ENCODE peak calls at places on chromosomes 4 and X, in nine cellular contexts. H is mesendoderm; P is amniotic stem cell; Y is heart right ventricle; C is GM12892; X is germinal center; A is stimulated activated naive CD8-positive, alpha-beta T cell treated with anti-CD3 and anti-CD28 coated beads, Interleukin-15, Interleukin-2, amounts not matched to agents 100 U/mL and 50 U/mL, for 24 hours; W is retina; F is GM04503. E is an unnamed sample.

GRCh38 chrX:123081766-123082165 is 102.3 kb upstream of the GRIA3 start:
- DNase-seq in W (no peak), C (no peak), P (no peak), Y (no peak), F (no peak), H (no peak), X (no peak), A (no peak), E (no peak)

GRCh38 chr4:31613946-31614623 is 893.9 kb downstream of the PCDH7 start:
- DNase-seq in A (no peak), H (peak), W (no peak), P (no peak), F (no peak), X (no peak), C (no peak), Y (no peak), E (no peak)

GRCh38 chr4:38563703-38564490 is 100.1 kb upstream of the KLF3 start:
- DNase-seq in H (no peak), C (no peak), P (no peak), A (no peak), Y (no peak), W (peak), X (no peak), F (no peak), E (no peak)

GRCh38 chrX:130482871-130483270 is 81.1 kb downstream of the RBMX2 start:
- DNase-seq in W (no peak), X (no peak), C (no peak), A (no peak), P (no peak), F (no peak), H (peak), Y (no peak), E (no peak)

GRCh38 chr4:3793545-3793944 is 27.4 kb downstream of the ADRA2C start:
- DNase-seq in H (no peak), C (no peak), X (no peak), F (no peak), W (no peak), Y (no peak), P (no peak), A (no peak), E (no peak)

GRCh38 chrX:17542123-17542522 is 167.1 kb downstream of the NHS start:
- DNase-seq in W (no peak), C (no peak), H (no peak), A (no peak), X (no peak), F (no peak), P (no peak), Y (peak), E (no peak)

GRCh38 chrX:139842326-139843175 is 90.3 kb downstream of the ATP11C start:
- DNase-seq in W (no peak), C (no peak), X (no peak), Y (no peak), H (no peak), P (no peak), A (no peak), F (no peak), E (no peak)

GRCh38 chr4:151484396-151485102 is 75.6 kb downstream of the FHIP1A start:
- DNase-seq in Y (no peak), X (no peak), F (peak), C (no peak), P (peak), H (peak), W (no peak), A (no peak), E (no peak)

GRCh38 chr4:66014146-66014765 is 344.0 kb upstream of the EPHA5 start:
- DNase-seq in X (no peak), H (peak), Y (no peak), C (no peak), A (no peak), F (no peak), W (no peak), P (no peak), E (no peak)

GRCh38 chr4:168621806-168622589 is 125.1 kb downstream of the PALLD start:
- DNase-seq in X (no peak), H (no peak), A (no peak), P (peak), Y (no peak), W (no peak), C (no peak), F (peak), E (no peak)

GRCh38 chrX:88613338-88613737 is 133.7 kb upstream of the CPXCR1 start:
- DNase-seq in P (no peak), H (peak), W (peak), C (no peak), A (no peak), X (no peak), F (no peak), Y (no peak), E (no peak)

GRCh38 chr4:122364700-122365404 is 14.0 kb upstream of the ADAD1 start:
- DNase-seq in P (no peak), F (no peak), H (peak), A (no peak), W (no peak), C (no peak), Y (no peak), X (no peak), E (no peak)

GRCh38 chrX:142359359-142359758 is 154.3 kb upstream of the MAGEC2 start:
- DNase-seq in C (no peak), P (no peak), X (no peak), W (no peak), H (no peak), Y (no peak), F (no peak), A (no peak), E (no peak)

GRCh38 chr4:118921736-118922135 is 33.1 kb downstream of the SYNPO2 start:
- DNase-seq in F (no peak), Y (no peak), X (no peak), C (no peak), W (no peak), P (no peak), H (no peak), A (no peak), E (no peak)

GRCh38 chrX:118534716-118535493 is 39.3 kb downstream of the DOCK11 start:
- DNase-seq in C (no peak), A (no peak), X (no peak), H (peak), P (no peak), F (no peak), Y (no peak), W (no peak), E (no peak)

GRCh38 chr4:138911903-138912713 is 103.5 kb upstream of the NOCT start:
- DNase-seq in F (no peak), P (no peak), A (no peak), C (no peak), H (no peak), X (no peak), Y (no peak), W (peak), E (no peak)

GRCh38 chr4:2535386-2536192 is 858 bp upstream of the FAM193A start:
- DNase-seq in W (peak), P (no peak), H (peak), Y (peak), C (peak), F (no peak), X (peak), A (peak), E (peak)

GRCh38 chrX:46758956-46759644 is at the start of gene SLC9A7:
- DNase-seq in Y (peak), C (peak), W (peak), F (no peak), X (peak), A (peak), P (peak), H (peak), E (peak)

GRCh38 chrX:71533850-71534515 is 1.1 kb downstream of the OGT start:
- DNase-seq in C (no peak), P (no peak), X (peak), W (peak), A (peak), Y (peak), F (no peak), H (peak), E (peak)

GRCh38 chrX:48711929-48712505 is 15.5 kb downstream of the SUV39H1 start:
- DNase-seq in H (no peak), X (no peak), Y (no peak), W (no peak), A (no peak), P (no peak), F (no peak), C (no peak), E (no peak)

GRCh38 chr4:21790437-21791029 is 158.0 kb downstream of the KCNIP4 start:
- DNase-seq in H (peak), F (no peak), X (no peak), Y (no peak), P (peak), C (no peak), W (peak), A (no peak), E (peak)

GRCh38 chr4:122591196-122591595 is 29.7 kb downstream of the IL21 start:
- DNase-seq in X (no peak), A (no peak), C (no peak), Y (no peak), F (no peak), P (no peak), H (no peak), W (no peak), E (no peak)

GRCh38 chrX:22970861-22971260 is 28.9 kb upstream of the DDX53 start:
- DNase-seq in P (no peak), C (no peak), H (no peak), Y (no peak), X (no peak), W (no peak), A (no peak), F (no peak), E (no peak)

GRCh38 chr4:89722517-89722916 is 114.4 kb downstream of the SNCA start:
- DNase-seq in A (no peak), H (no peak), Y (no peak), P (no peak), X (no peak), C (no peak), W (no peak), F (no peak), E (no peak)

GRCh38 chrX:149630681-149631292 is 805 bp downstream of the TMEM185A start:
- DNase-seq in F (peak), P (peak), A (peak), Y (peak), H (no peak), C (no peak), X (peak), W (peak), E (peak)

GRCh38 chr4:186078977-186079697 is 10.2 kb downstream of the TLR3 start:
- DNase-seq in A (no peak), P (no peak), W (peak), F (no peak), H (peak), X (no peak), Y (no peak), C (no peak), E (no peak)

GRCh38 chr4:147853706-147854105 is 121.8 kb downstream of the ARHGAP10 start:
- DNase-seq in P (no peak), H (no peak), W (no peak), Y (no peak), F (peak), C (no peak), A (no peak), X (no peak), E (no peak)

GRCh38 chr4:5232549-5232948 is 181.3 kb downstream of the STK32B start:
- DNase-seq in W (no peak), F (no peak), X (no peak), H (no peak), A (no peak), C (no peak), P (no peak), Y (no peak), E (no peak)

GRCh38 chrX:39492495-39493162 is 605.1 kb downstream of the BCOR start:
- DNase-seq in X (no peak), P (no peak), A (no peak), Y (no peak), W (no peak), C (no peak), H (no peak), F (no peak), E (peak)